ENCODE peak calls at places on chromosome 13, in seven cellular contexts. K, R, L, U, C, E and Q are unnamed samples.

GRCh38 chr13:59447846-59448620 is 715.7 kb downstream of the DIAPH3 start:
- DNase-seq in C (no peak), K (no peak), E (no peak), U (no peak), L (no peak), R (no peak), Q (no peak)

GRCh38 chr13:102484329-102484728 is 82.5 kb upstream of the FGF14 start:
- DNase-seq in E (no peak), U (no peak), C (no peak), L (no peak), R (no peak), K (no peak), Q (no peak)

GRCh38 chr13:26280295-26280694 is 26.4 kb downstream of the CDK8 start:
- DNase-seq in E (no peak), C (no peak), R (no peak), K (no peak), L (no peak), U (no peak), Q (no peak)

GRCh38 chr13:24270639-24271131 is 38.7 kb upstream of the C1QTNF9 start:
- DNase-seq in K (no peak), U (peak), L (no peak), C (peak), R (peak), E (peak), Q (no peak)

GRCh38 chr13:23898101-23898500 is 799 bp upstream of the C1QTNF9B start:
- DNase-seq in R (no peak), E (no peak), C (no peak), L (no peak), U (no peak), K (no peak), Q (no peak)

GRCh38 chr13:42137856-42138537 is 89.5 kb downstream of the DGKH start:
- DNase-seq in U (no peak), E (no peak), C (no peak), R (no peak), L (no peak), K (no peak), Q (no peak)

GRCh38 chr13:33281951-33282595 is 3.5 kb downstream of the STARD13 start:
- DNase-seq in K (no peak), C (no peak), L (no peak), E (no peak), R (no peak), U (no peak), Q (no peak)

GRCh38 chr13:75774176-75774575 is 138.0 kb downstream of the LMO7 start:
- DNase-seq in L (no peak), R (no peak), K (no peak), E (no peak), U (no peak), C (no peak), Q (no peak)

GRCh38 chr13:39326471-39326870 is 276.5 kb downstream of the LHFPL6 start:
- DNase-seq in C (no peak), R (no peak), L (no peak), K (no peak), U (no peak), E (peak), Q (peak)